ENCODE peak calls at places on chromosomes 16 and 17, in nine cellular contexts. J is Caco-2; F is gastrocnemius medialis; W is effector CD4-positive, alpha-beta T cell; X is iPS DF 19.7; B is globus pallidus; S is colonic mucosa; R is activated T-helper 1 cell treated with Interleukin-2 at 50 U/mL for 16 hours; A is germinal center. U is an unnamed sample.
A peak's percentile ranks its signal among the peaks of the same experiment; 100 is the strongest.

GRCh38 chr16:11495066-11495407 is 91.7 kb downstream of the LITAF start:
- DNase-seq in S (no peak), J (no peak), W (no peak), F (no peak), R (no peak), B (no peak), A (no peak), X (no peak), U (no peak)

GRCh38 chr17:38572665-38573365 is 32.9 kb downstream of the SRCIN1 start:
- DNase-seq in J (peak; percentile 68), W (no peak), X (no peak), S (no peak), R (no peak), F (no peak), B (peak; percentile 82), A (peak; percentile 52), U (peak; percentile 14)

GRCh38 chr17:42394838-42395237 is 6.6 kb upstream of the STAT3 start:
- DNase-seq in J (no peak), F (no peak), B (no peak), X (no peak), R (no peak), W (no peak), A (no peak), S (no peak), U (no peak)

GRCh38 chr16:54430491-54431030 is 144.0 kb upstream of the IRX3 start:
- DNase-seq in S (no peak), A (no peak), J (no peak), R (no peak), W (no peak), B (no peak), X (no peak), F (no peak), U (no peak)

GRCh38 chr17:43360376-43360738 is 38.4 kb upstream of the ARL4D start:
- DNase-seq in R (peak; percentile 50), W (peak; percentile 54), S (peak; percentile 39), X (no peak), A (peak; percentile 48), B (no peak), F (no peak), J (peak; percentile 68), U (no peak)

GRCh38 chr16:5059386-5060072 is 6.2 kb downstream of the C16orf89 start:
- DNase-seq in X (no peak), A (no peak), R (no peak), B (no peak), W (no peak), S (no peak), F (no peak), J (no peak), U (no peak)

GRCh38 chr17:76537578-76538280 is at the start of gene CYGB:
- DNase-seq in W (no peak), J (no peak), X (no peak), S (no peak), B (no peak), A (no peak), F (no peak), R (no peak), U (no peak)

GRCh38 chr16:12617401-12617819 is 186.3 kb downstream of the CPPED1 start:
- DNase-seq in W (no peak), X (no peak), F (no peak), J (no peak), R (no peak), S (no peak), B (no peak), A (no peak), U (no peak)

GRCh38 chr17:57269052-57269451 is 12.7 kb downstream of the MSI2 start:
- DNase-seq in R (no peak), A (no peak), F (no peak), S (no peak), B (no peak), W (no peak), J (no peak), X (no peak), U (no peak)

GRCh38 chr17:36608794-36609497 is 7.6 kb downstream of the MRM1 start:
- DNase-seq in W (no peak), J (no peak), X (no peak), F (no peak), R (no peak), B (no peak), A (no peak), S (peak; percentile 45), U (peak; percentile 39)

GRCh38 chr16:19130852-19131808 is 17.4 kb downstream of the ITPRIPL2 start:
- DNase-seq in J (no peak), B (peak; percentile 63), S (peak; percentile 47), A (no peak), W (no peak), X (no peak), F (no peak), R (no peak), U (peak; percentile 65)

GRCh38 chr17:75689441-75689873 is 22.3 kb downstream of the SAP30BP start:
- DNase-seq in S (no peak), J (no peak), B (no peak), A (peak; percentile 57), W (peak; percentile 36), R (peak; percentile 4), X (no peak), F (no peak), U (no peak)

GRCh38 chr17:39757931-39758873 is 20.5 kb downstream of the GRB7 start:
- DNase-seq in F (no peak), S (no peak), A (no peak), J (no peak), R (peak; percentile 33), B (no peak), W (peak; percentile 41), X (no peak), U (no peak)

GRCh38 chr16:57023541-57024249 is 34.3 kb downstream of the NLRC5 start:
- DNase-seq in A (no peak), B (no peak), F (no peak), X (no peak), W (peak; percentile 75), S (no peak), R (peak; percentile 55), J (no peak), U (no peak)

GRCh38 chr17:50067996-50068395 is 12.1 kb downstream of the ITGA3 start:
- DNase-seq in F (no peak), R (no peak), B (no peak), S (no peak), W (no peak), A (no peak), J (no peak), X (no peak), U (no peak)

GRCh38 chr16:1580956-1581355 is 30.9 kb downstream of the IFT140 start:
- DNase-seq in B (no peak), J (no peak), F (no peak), X (no peak), S (peak; percentile 64), A (no peak), R (no peak), W (no peak), U (peak; percentile 7)

GRCh38 chr17:79852748-79853147 is 13.5 kb upstream of the CBX4 start:
- DNase-seq in R (no peak), X (no peak), F (no peak), W (no peak), A (no peak), B (no peak), J (no peak), S (no peak), U (peak; percentile 70)

GRCh38 chr17:74343121-74343520 is 17.1 kb downstream of the KIF19 start:
- DNase-seq in X (no peak), R (no peak), S (no peak), B (no peak), F (no peak), W (no peak), J (no peak), A (no peak), U (no peak)

GRCh38 chr17:66535611-66536010 is 233.2 kb downstream of the PRKCA start:
- DNase-seq in R (no peak), A (no peak), W (no peak), F (no peak), X (no peak), J (no peak), B (no peak), S (no peak), U (no peak)

GRCh38 chr17:35073183-35073790 is 9.8 kb upstream of the RFFL start:
- DNase-seq in S (no peak), J (no peak), A (no peak), R (no peak), W (no peak), X (no peak), B (no peak), F (no peak), U (no peak)

GRCh38 chr16:67613808-67614207 is 31.1 kb upstream of the CARMIL2 start:
- DNase-seq in X (no peak), F (no peak), B (no peak), W (no peak), R (no peak), A (no peak), S (no peak), J (no peak), U (no peak)

GRCh38 chr17:79960788-79961522 is 74.7 kb downstream of the TBC1D16 start:
- DNase-seq in B (no peak), F (no peak), R (no peak), A (no peak), W (no peak), S (no peak), J (no peak), X (no peak), U (no peak)

GRCh38 chr16:65336169-65336568 is 214.3 kb upstream of the CDH11 start:
- DNase-seq in A (no peak), B (no peak), W (no peak), F (no peak), J (no peak), S (no peak), X (no peak), R (no peak), U (no peak)

GRCh38 chr17:74071280-74071679 is 132.2 kb upstream of the RPL38 start:
- DNase-seq in S (no peak), X (no peak), F (no peak), B (no peak), A (no peak), W (no peak), R (no peak), J (no peak), U (no peak)

GRCh38 chr17:78414178-78415162 is 36.0 kb downstream of the PGS1 start:
- DNase-seq in S (no peak), W (peak; percentile 29), X (no peak), A (no peak), B (no peak), R (peak; percentile 28), J (no peak), F (no peak), U (no peak)

GRCh38 chr17:36534881-36535668 is at the start of gene PIGW:
- DNase-seq in S (peak; percentile 92), X (no peak), F (peak; percentile 79), W (peak; percentile 78), R (peak; percentile 81), B (peak; percentile 85), J (peak; percentile 95), A (peak; percentile 88), U (peak; percentile 86)

GRCh38 chr17:75981019-75981615 is 2.1 kb downstream of the TEN1 start:
- DNase-seq in R (no peak), S (no peak), X (no peak), F (no peak), J (no peak), B (no peak), W (no peak), A (no peak), U (no peak)

GRCh38 chr16:48492131-48492530 is 106.9 kb upstream of the SIAH1 start:
- DNase-seq in S (no peak), A (no peak), R (no peak), X (no peak), W (no peak), J (no peak), F (no peak), B (no peak), U (no peak)

U was measured in NCI-H1694 treated with DMSO at 0.1 percent for 48 hours.